ENCODE peak calls at places on chromosomes 1 and 21, in four cellular contexts. D is H9, F is H1, J is IMR-90. T is an unnamed sample.

GRCh38 chr1:206714331-206715058 is 29.8 kb downstream of the MAPKAPK2 start:
- DNase-seq in D (no peak), F (no peak), J (peak), T (no peak)

GRCh38 chr1:101051688-101052638 is 26.4 kb upstream of the DPH5 start:
- DNase-seq in D (no peak), F (no peak), J (no peak), T (no peak)

GRCh38 chr1:201455098-201455497 is 13.9 kb downstream of the PHLDA3 start:
- DNase-seq in D (no peak), F (no peak), J (no peak), T (no peak)

GRCh38 chr21:44894687-44895302 is 21.3 kb upstream of the PTTG1IP start:
- DNase-seq in D (no peak), F (no peak), J (no peak), T (no peak)

GRCh38 chr1:159339517-159339916 is 37.4 kb downstream of the FCER1A start:
- DNase-seq in D (no peak), F (no peak), J (no peak), T (peak)

GRCh38 chr1:202012544-202013478 is 2.4 kb downstream of the ELF3 start:
- DNase-seq in D (no peak), F (no peak), J (no peak), T (no peak)

GRCh38 chr1:197356723-197357533 is 88.9 kb downstream of the CRB1 start:
- DNase-seq in D (peak), F (no peak), J (peak), T (peak)

GRCh38 chr1:110783292-110783918 is 89.5 kb upstream of the CD53 start:
- DNase-seq in D (peak), F (peak), J (peak), T (peak)

GRCh38 chr1:180181996-180182675 is 27.5 kb downstream of the QSOX1 start:
- DNase-seq in D (no peak), F (no peak), J (no peak), T (no peak)

GRCh38 chr1:10789392-10790154 is 6.9 kb downstream of the CASZ1 start:
- DNase-seq in D (no peak), F (no peak), J (no peak), T (no peak)

GRCh38 chr1:10787274-10787673 is 9.2 kb downstream of the CASZ1 start:
- DNase-seq in D (no peak), F (no peak), J (no peak), T (no peak)

GRCh38 chr1:10788592-10789006 is 7.8 kb downstream of the CASZ1 start:
- DNase-seq in D (peak), F (peak), J (no peak), T (peak)

GRCh38 chr1:10791117-10791951 is 5.1 kb downstream of the CASZ1 start:
- DNase-seq in D (no peak), F (no peak), J (no peak), T (peak)

GRCh38 chr1:10790155-10790707 is 6.2 kb downstream of the CASZ1 start:
- DNase-seq in D (no peak), F (no peak), J (no peak), T (no peak)
- H2BK120ac ChIP-seq in D (no peak), F (no peak), J (no peak), T (no peak)

DNA sequence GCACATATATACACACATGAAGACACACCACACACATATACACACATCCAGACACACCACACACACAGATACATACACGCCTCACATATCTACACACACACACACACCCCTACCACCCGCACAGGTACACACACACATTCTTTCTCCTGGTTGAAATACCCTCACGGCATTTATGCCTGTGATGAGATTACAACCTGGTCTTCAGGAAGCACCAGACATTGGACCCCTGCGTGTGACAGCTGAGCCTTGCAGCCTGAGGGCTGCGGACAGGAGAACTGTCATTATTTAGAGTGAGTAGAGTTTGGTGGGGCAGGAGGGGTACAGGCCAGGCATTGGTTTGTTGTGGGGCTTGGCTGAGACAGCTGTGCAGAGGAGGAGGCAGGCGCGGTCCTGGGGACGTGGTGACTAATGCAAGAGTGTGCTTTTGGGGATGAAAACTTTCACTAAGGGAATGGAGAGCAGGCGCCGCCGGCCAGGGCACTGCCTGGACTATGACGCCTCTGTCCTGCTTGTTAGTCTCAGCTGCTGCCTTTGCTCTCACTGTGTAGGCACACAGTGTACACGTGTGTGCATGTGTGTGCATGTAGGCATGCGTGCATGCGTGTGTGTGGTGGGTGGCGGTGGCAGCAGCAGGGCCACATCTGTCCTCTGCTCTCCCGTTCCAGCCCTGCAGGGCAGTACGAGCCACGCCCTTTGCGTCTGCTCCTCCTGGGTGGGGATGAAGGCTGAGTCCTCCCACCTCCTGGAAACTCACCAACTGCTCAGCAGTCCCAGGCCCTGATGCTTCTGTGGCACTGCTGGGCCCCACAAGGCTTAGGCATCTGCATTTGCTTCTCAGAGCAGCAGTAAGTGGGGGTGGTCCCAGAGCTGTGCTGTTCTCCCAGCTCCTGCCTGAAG is 57.6 kb downstream of the SPSB1 start:
- DNase-seq in D (no peak), F (no peak), J (peak), T (no peak)
- H4K5ac ChIP-seq in D (no peak), F (no peak), J (no peak), T (no peak)

GRCh38 chr1:36092166-36092797 is 3.6 kb downstream of the ADPRS start:
- DNase-seq in D (no peak), F (no peak), J (no peak), T (no peak)
- H3K9ac ChIP-seq in D (no peak), F (no peak), J (no peak), T (no peak)

GRCh38 chr1:248779350-248779749 is 23.8 kb upstream of the LYPD8 start:
- DNase-seq in D (no peak), F (no peak), J (no peak), T (no peak)
- H2BK120ac ChIP-seq in D (no peak), F (no peak), J (no peak), T (no peak)

DNA sequence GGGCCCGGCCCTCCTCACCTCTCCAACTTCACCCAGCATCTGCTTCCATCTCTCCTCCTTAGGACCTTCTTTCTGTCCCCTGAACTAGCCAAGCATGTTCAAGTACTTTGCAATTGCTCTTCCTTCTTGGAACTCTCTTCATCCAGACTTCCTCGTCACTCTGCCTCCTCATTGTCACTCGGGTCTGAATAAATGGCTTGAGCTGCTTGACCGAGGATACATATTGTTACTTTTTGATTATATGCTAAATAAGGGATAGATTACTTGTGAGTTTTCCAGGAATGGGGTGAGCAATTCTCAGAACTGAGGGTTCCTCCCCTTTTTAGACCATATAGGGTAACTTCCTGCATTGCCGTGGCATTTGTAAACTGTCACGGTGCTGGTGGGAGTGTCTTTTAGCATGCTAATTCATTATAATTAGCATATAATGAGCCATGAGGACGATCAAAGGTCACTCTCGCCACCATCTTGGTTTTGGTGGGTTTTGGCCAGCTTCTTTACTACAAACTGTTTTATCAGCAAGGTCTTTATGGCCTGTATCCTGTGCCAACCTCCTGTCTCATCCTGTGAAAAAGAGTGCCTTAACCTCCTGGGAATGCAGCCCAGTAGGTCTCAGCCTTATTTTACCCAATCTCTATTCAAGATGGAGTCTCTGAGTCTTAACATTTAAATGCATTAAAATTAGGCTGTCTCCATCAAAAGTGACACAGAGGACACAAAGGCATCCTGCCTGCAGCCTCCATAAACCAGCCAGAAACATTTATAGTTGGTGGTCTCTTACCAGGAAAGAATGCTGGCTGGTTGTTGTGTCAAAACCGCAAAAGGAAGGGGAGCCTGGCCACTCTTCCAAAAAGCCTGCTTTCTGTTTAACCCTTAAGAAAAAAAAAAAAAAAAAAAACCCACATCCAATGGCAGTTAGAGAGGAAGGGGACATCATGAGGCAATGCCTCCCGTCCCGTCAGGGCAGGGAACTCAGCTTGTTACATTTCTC is 179.3 kb downstream of the KAZN start:
- DNase-seq in D (no peak), F (no peak), J (no peak), T (peak)
- H4K5ac ChIP-seq in D (no peak), F (no peak), J (no peak), T (no peak)

DNA sequence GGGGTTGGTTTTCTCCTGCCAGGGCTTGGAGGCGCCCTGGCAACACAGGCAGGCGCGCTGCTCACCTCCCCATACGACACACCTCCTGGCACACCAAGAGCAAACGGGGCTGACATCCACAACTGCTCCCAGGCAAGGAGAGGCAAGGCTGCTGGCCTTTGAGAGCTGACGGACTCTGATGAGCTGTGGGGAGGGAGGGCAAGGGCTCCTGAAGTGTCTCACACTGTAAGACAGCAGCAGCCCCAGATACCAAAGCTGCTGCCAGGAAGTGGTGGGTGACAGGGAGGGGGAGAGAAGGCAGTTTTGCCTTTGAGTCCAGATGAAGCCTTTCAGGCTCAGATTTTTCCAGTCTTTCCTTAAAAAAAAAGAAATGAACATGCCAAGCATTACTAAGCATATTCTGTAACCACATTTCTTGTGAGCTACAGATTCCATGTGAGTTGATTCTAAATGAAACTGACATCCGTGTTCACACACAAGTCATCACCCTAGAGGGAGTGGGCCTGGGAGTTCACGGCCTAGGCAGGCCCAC is 24.3 kb downstream of the PGBD5 start:
- DNase-seq in D (no peak), F (no peak), J (peak), T (no peak)
- H3K9ac ChIP-seq in D (no peak), F (no peak), J (no peak), T (no peak)

GRCh38 chr1:3282656-3283430 is 171.6 kb upstream of the ARHGEF16 start:
- DNase-seq in D (no peak), F (no peak), J (no peak), T (no peak)
- H2BK120ac ChIP-seq in D (no peak), F (no peak), J (no peak), T (no peak)